ENCODE peak calls at places on chromosomes 4 and X, in eight cellular contexts. L is GM13977; P is stimulated activated CD4-positive, alpha-beta T cell treated with anti-CD3 and anti-CD28 coated beads, Interleukin-4, amount 100 ng/mL, for 4 hours; E is activated effector memory CD4-positive, alpha-beta T cell treated with Interleukin-2 at 50 U/mL for 16 hours; C is activated CD8-positive, alpha-beta memory T cell treated with anti-CD3 and anti-CD28 coated beads, Interleukin-2, amount 10 ng/mL, durations not matched to agents 7 days and 5 days; O is activated CD4-positive, alpha-beta T cell treated with anti-CD3 and anti-CD28 coated beads, Interleukin-2, amount 10 ng/mL, durations not matched to agents 7 days and 5 days; B is HT1080; F is Ammon's horn. I is an unnamed sample.

GRCh38 chrX:149491812-149492211 is 13.3 kb downstream of the IDS start:
- DNase-seq in L (no peak), P (no peak), E (no peak), C (no peak), O (no peak), B (no peak), F (no peak), I (no peak)

GRCh38 chrX:5898463-5898862 is 330.2 kb downstream of the NLGN4X start:
- DNase-seq in L (no peak), P (no peak), E (no peak), C (no peak), O (no peak), B (peak; percentile 3), F (peak; percentile 8), I (no peak)

GRCh38 chr4:146158036-146158745 is 17.3 kb upstream of the LSM6 start:
- DNase-seq in L (no peak), P (no peak), E (no peak), C (no peak), O (no peak), B (no peak), F (no peak), I (no peak)

GRCh38 chr4:22962186-22962786 is 269.5 kb downstream of the GBA3 start:
- DNase-seq in L (no peak), P (no peak), E (no peak), C (no peak), O (no peak), B (peak; percentile 32), F (no peak), I (no peak)

GRCh38 chr4:159010563-159011260 is 92.2 kb upstream of the RAPGEF2 start:
- DNase-seq in L (no peak), P (no peak), E (no peak), C (no peak), O (no peak), B (no peak), F (peak; percentile 83), I (no peak)

GRCh38 chrX:140709421-140709846 is at the start of gene LINC00632:
- DNase-seq in L (no peak), P (no peak), E (no peak), C (no peak), O (no peak), B (peak; percentile 42), F (peak; percentile 84), I (no peak)

GRCh38 chr4:15194520-15194919 is 192.2 kb downstream of the CPEB2 start:
- DNase-seq in L (no peak), P (no peak), E (no peak), C (no peak), O (no peak), B (no peak), F (no peak), I (no peak)

GRCh38 chrX:154325541-154325940 is 29.9 kb downstream of the TKTL1 start:
- DNase-seq in L (no peak), P (no peak), E (no peak), C (no peak), O (no peak), B (no peak), F (no peak), I (no peak)

GRCh38 chr4:91113130-91113706 is 986.0 kb downstream of the CCSER1 start:
- DNase-seq in L (peak; percentile 23), P (no peak), E (no peak), C (no peak), O (no peak), B (peak; percentile 19), F (peak; percentile 41), I (no peak)

GRCh38 chr4:75990129-75990528 is 616 bp downstream of the SDAD1 start:
- DNase-seq in L (no peak), P (no peak), E (no peak), C (no peak), O (no peak), B (no peak), F (no peak), I (no peak)

GRCh38 chrX:1394731-1395501 is 3.0 kb upstream of the SLC25A6 start:
- DNase-seq in L (no peak), P (no peak), E (no peak), C (peak; percentile 35), O (no peak), B (no peak), F (no peak), I (no peak)